ENCODE peak calls at places on chromosomes 12 and 14, in six cellular contexts. G is mesendoderm, M is IMR-90, F is neuronal stem cell, R is mesenchymal stem cell, B is H9. X is an unnamed sample.

GRCh38 chr14:89915114-89915878 is 39.2 kb downstream of the EFCAB11 start:
- DNase-seq in G (peak), M (peak), F (peak), R (peak), B (peak), X (peak)

GRCh38 chr12:26246483-26247164 is 51.3 kb downstream of the SSPN start:
- DNase-seq in G (no peak), M (no peak), F (no peak), R (no peak), B (no peak), X (no peak)

GRCh38 chr12:29516431-29516875 is 19.0 kb upstream of the OVCH1 start:
- DNase-seq in G (no peak), M (peak), F (no peak), R (peak), B (no peak), X (no peak)

GRCh38 chr12:52909256-52909655 is 4.4 kb upstream of the KRT8 start:
- DNase-seq in G (no peak), M (no peak), F (no peak), R (no peak), B (no peak), X (no peak)

GRCh38 chr12:47975036-47975620 is 11.7 kb downstream of the TMEM106C start:
- DNase-seq in G (no peak), M (no peak), F (no peak), R (no peak), B (no peak), X (no peak)

GRCh38 chr12:57340104-57340503 is 89.1 kb upstream of the STAC3 start:
- DNase-seq in G (peak), M (peak), F (no peak), R (peak), B (no peak), X (no peak)

GRCh38 chr14:70601162-70601561 is 707 bp upstream of the MED6 start:
- DNase-seq in G (peak), M (peak), F (no peak), R (peak), B (no peak), X (no peak)

GRCh38 chr12:121252712-121253345 is 42.9 kb downstream of the P2RX4 start:
- DNase-seq in G (peak), M (no peak), F (no peak), R (no peak), B (no peak), X (no peak)

GRCh38 chr14:75753696-75754095 is 92.7 kb downstream of the TTLL5 start:
- DNase-seq in G (no peak), M (no peak), F (no peak), R (no peak), B (no peak), X (no peak)

GRCh38 chr14:47442206-47442605 is 233.2 kb downstream of the MDGA2 start:
- DNase-seq in G (peak), M (no peak), F (peak), R (peak), B (peak), X (peak)

GRCh38 chr12:53098982-53099651 is 1.6 kb downstream of the IGFBP6 start:
- DNase-seq in G (peak), M (peak), F (peak), R (peak), B (peak), X (peak)

GRCh38 chr12:45257185-45257585 is 41.3 kb downstream of the ANO6 start:
- DNase-seq in G (no peak), M (no peak), F (no peak), R (no peak), B (no peak), X (no peak)

GRCh38 chr14:75578099-75578785 is at the start of gene FLVCR2:
- DNase-seq in G (peak), M (peak), F (peak), R (peak), B (peak), X (no peak)

GRCh38 chr14:24167527-24168114 is 4.3 kb upstream of the REC8 start:
- DNase-seq in G (no peak), M (no peak), F (no peak), R (no peak), B (no peak), X (no peak)

GRCh38 chr12:12456637-12457036 is 99.8 kb downstream of the BORCS5 start:
- DNase-seq in G (no peak), M (peak), F (no peak), R (no peak), B (no peak), X (no peak)

GRCh38 chr14:89351364-89351957 is 65.6 kb downstream of the FOXN3 start:
- DNase-seq in G (peak), M (peak), F (no peak), R (no peak), B (peak), X (peak)

GRCh38 chr12:104859144-104859543 is 98.9 kb downstream of the SLC41A2 start:
- DNase-seq in G (no peak), M (peak), F (no peak), R (peak), B (no peak), X (no peak)

GRCh38 chr12:31586703-31587102 is 4.2 kb downstream of the DENND5B start:
- DNase-seq in G (no peak), M (no peak), F (no peak), R (no peak), B (no peak), X (no peak)

GRCh38 chr12:1595026-1595561 is 713 bp upstream of the FBXL14 start:
- DNase-seq in G (no peak), M (no peak), F (no peak), R (peak), B (no peak), X (no peak)

GRCh38 chr12:131896080-131896810 is 1.8 kb downstream of the ULK1 start:
- DNase-seq in G (peak), M (peak), F (peak), R (peak), B (peak), X (peak)

GRCh38 chr12:99605-100004 is 33.0 kb downstream of the IQSEC3 start:
- DNase-seq in G (peak), M (peak), F (peak), R (peak), B (peak), X (no peak)

GRCh38 chr12:1882405-1882804 is 36.0 kb downstream of the CACNA2D4 start:
- DNase-seq in G (no peak), M (no peak), F (no peak), R (no peak), B (no peak), X (peak)

GRCh38 chr14:95507174-95507573 is 9.3 kb downstream of the SYNE3 start:
- DNase-seq in G (peak), M (peak), F (no peak), R (peak), B (no peak), X (no peak)

GRCh38 chr14:53032838-53033390 is 82.1 kb upstream of the FERMT2 start:
- DNase-seq in G (no peak), M (peak), F (no peak), R (no peak), B (no peak), X (no peak)

GRCh38 chr12:57476162-57476992 is 3.3 kb downstream of the ARHGAP9 start:
- DNase-seq in G (no peak), M (no peak), F (no peak), R (no peak), B (peak), X (peak)

GRCh38 chr12:31342314-31342713 is 16.4 kb upstream of the SINHCAF start:
- DNase-seq in G (no peak), M (no peak), F (no peak), R (no peak), B (no peak), X (no peak)

GRCh38 chr12:43937947-43938346 is 102.1 kb downstream of the TMEM117 start:
- DNase-seq in G (peak), M (peak), F (no peak), R (no peak), B (peak), X (no peak)

GRCh38 chr14:96037891-96038557 is 1.1 kb upstream of the C14orf132 start:
- DNase-seq in G (peak), M (no peak), F (no peak), R (peak), B (peak), X (no peak)

GRCh38 chr14:29282169-29282568 is 515.6 kb downstream of the FOXG1 start:
- DNase-seq in G (no peak), M (peak), F (no peak), R (no peak), B (no peak), X (no peak)

GRCh38 chr14:80456200-80456599 is 244.9 kb upstream of the DIO2 start:
- DNase-seq in G (no peak), M (peak), F (no peak), R (peak), B (no peak), X (no peak)

GRCh38 chr12:23585782-23586163 is 363.7 kb downstream of the SOX5 start:
- DNase-seq in G (peak), M (no peak), F (no peak), R (no peak), B (peak), X (peak)

GRCh38 chr14:75025082-75025481 is 22.4 kb downstream of the EIF2B2 start:
- DNase-seq in G (no peak), M (peak), F (no peak), R (peak), B (no peak), X (no peak)

GRCh38 chr12:41514050-41514449 is 325.9 kb downstream of the PDZRN4 start:
- DNase-seq in G (no peak), M (no peak), F (no peak), R (no peak), B (no peak), X (no peak)

GRCh38 chr12:27984275-27984674 is 11.7 kb upstream of the PTHLH start:
- DNase-seq in G (no peak), M (peak), F (no peak), R (peak), B (no peak), X (no peak)

GRCh38 chr12:122147514-122148290 is 26.3 kb downstream of the IL31 start:
- DNase-seq in G (no peak), M (no peak), F (no peak), R (no peak), B (no peak), X (no peak)

GRCh38 chr14:23055621-23056256 is 1.6 kb downstream of the CDH24 start:
- DNase-seq in G (no peak), M (peak), F (no peak), R (peak), B (no peak), X (no peak)

GRCh38 chr14:95705518-95705917 is 8.4 kb downstream of the TCL1A start:
- DNase-seq in G (no peak), M (no peak), F (no peak), R (no peak), B (no peak), X (no peak)

GRCh38 chr12:124812356-124812755 is 51.3 kb downstream of the SCARB1 start:
- DNase-seq in G (no peak), M (no peak), F (no peak), R (no peak), B (no peak), X (no peak)

GRCh38 chr12:124808276-124808675 is 55.4 kb downstream of the SCARB1 start:
- DNase-seq in G (no peak), M (no peak), F (no peak), R (no peak), B (no peak), X (no peak)

GRCh38 chr12:124811633-124812032 is 52.0 kb downstream of the SCARB1 start:
- DNase-seq in G (no peak), M (no peak), F (no peak), R (no peak), B (no peak), X (no peak)

GRCh38 chr12:124809391-124809790 is 54.3 kb downstream of the SCARB1 start:
- DNase-seq in G (no peak), M (no peak), F (no peak), R (no peak), B (no peak), X (no peak)

GRCh38 chr12:124809878-124810277 is 53.8 kb downstream of the SCARB1 start:
- DNase-seq in G (no peak), M (peak), F (no peak), R (no peak), B (no peak), X (no peak)
- H2BK15ac ChIP-seq in G (no peak), M (no peak), F (no peak), R (no peak), B (no peak), X (no peak)

DNA sequence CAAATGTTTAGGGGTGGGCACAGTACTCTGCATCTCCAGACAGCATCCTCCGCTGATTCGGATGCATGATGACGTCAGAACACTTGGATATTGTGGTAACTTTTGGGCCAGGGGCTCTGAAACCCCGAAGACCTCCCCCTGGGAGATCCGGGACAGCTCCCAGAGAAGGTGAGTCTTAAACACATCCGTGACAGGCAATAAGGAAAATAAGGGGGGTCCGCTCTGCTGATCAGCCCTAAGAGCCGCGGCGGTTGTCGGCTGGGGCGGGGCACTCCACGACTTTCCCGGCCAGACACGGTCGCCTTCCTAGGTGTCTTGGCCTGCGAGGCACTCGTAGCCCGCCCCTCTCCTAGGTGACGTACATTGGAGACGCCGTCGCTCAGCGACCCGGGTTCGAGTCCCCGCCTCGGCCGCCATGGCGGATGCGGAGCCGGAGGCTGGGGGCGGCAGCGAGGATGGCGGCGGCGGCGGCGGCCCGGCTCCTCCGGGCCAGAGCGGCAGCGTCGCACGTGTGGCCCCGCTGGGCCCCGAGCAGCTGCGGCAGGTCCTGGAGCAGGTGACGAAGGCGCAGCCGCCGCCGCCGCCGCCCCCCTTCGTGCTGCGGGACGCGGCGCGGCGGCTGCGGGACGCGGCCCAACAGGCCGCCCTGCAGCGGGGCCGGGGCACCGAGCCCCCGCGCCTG is at the start of gene ZNF839:
- DNase-seq in G (peak), M (peak), F (peak), R (peak), B (peak), X (peak)
- H2BK15ac ChIP-seq in G (no peak), M (peak), F (no peak), R (peak), B (no peak), X (peak)

DNA sequence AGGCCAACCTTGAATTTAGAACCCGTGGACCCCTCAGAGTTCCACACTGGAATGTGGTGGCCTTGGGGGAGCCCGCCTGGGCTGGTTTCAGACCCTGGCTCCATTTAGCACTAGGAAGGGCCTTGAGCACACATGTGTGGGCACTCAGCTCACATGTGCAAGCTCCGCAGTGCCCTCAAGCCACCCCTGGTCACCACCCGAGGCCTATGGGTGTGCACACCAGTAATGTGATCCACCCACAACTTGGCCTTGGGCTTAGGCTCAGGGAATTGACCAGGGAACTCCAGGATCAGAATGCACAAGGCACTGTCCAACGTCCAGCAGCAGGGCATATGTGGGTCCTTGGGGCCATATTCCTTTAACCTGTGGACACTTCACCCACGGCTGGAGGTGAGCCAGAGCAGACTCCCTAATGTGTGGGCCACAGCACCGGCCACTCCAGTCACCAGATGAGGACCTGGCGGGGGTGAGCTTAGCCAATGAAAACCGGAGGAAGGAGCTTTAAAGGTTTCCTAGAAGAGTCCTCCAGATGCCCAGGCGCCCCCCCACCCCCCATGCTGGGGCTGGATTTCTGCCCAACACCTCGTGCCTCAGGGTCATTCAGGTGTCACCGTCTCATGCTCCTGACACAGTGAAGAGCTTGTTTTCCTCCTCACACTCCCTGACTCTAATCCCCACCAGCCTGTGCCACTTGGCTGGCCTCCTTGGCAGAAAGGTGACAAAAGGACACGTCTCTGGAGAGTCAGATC is 209.2 kb downstream of the ZFP36L1 start:
- DNase-seq in G (no peak), M (no peak), F (no peak), R (no peak), B (no peak), X (no peak)
- H2BK15ac ChIP-seq in G (no peak), M (no peak), F (peak), R (peak), B (no peak), X (no peak)

GRCh38 chr12:6536894-6537579 is 2.7 kb downstream of the GAPDH start:
- DNase-seq in G (peak), M (no peak), F (no peak), R (peak), B (peak), X (no peak)
- H2BK15ac ChIP-seq in G (no peak), M (no peak), F (no peak), R (no peak), B (no peak), X (no peak)

GRCh38 chr12:90401185-90401584 is 553.8 kb downstream of the CCER1 start:
- DNase-seq in G (no peak), M (no peak), F (no peak), R (no peak), B (no peak), X (no peak)

GRCh38 chr12:90398437-90398836 is 556.5 kb downstream of the CCER1 start:
- DNase-seq in G (no peak), M (no peak), F (no peak), R (no peak), B (no peak), X (no peak)

GRCh38 chr12:90404071-90404470 is 550.9 kb downstream of the CCER1 start:
- DNase-seq in G (no peak), M (no peak), F (no peak), R (no peak), B (no peak), X (no peak)

GRCh38 chr12:90396556-90396955 is 558.4 kb downstream of the CCER1 start:
- DNase-seq in G (no peak), M (no peak), F (no peak), R (no peak), B (no peak), X (no peak)

GRCh38 chr12:90399317-90399716 is 555.7 kb downstream of the CCER1 start:
- DNase-seq in G (no peak), M (no peak), F (no peak), R (peak), B (no peak), X (no peak)
- H2BK15ac ChIP-seq in G (no peak), M (no peak), F (no peak), R (no peak), B (no peak), X (no peak)

GRCh38 chr12:115799610-115800009 is 477.9 kb downstream of the MED13L start:
- DNase-seq in G (no peak), M (no peak), F (no peak), R (no peak), B (no peak), X (no peak)
- H2BK15ac ChIP-seq in G (no peak), M (no peak), F (no peak), R (no peak), B (no peak), X (no peak)